ENCODE peak calls at places on chromosomes 16 and 17, in four cellular contexts. X is HCT116, Z is K562, F is HepG2. T is an unnamed sample.

GRCh38 chr16:24381470-24382118 is 125.5 kb downstream of the CACNG3 start:
- DNase-seq in X (no peak), Z (no peak), F (no peak), T (no peak)

GRCh38 chr17:21210411-21211076 is 3.4 kb downstream of the TMEM11 start:
- DNase-seq in X (no peak), Z (no peak), F (no peak), T (no peak)

GRCh38 chr17:60151355-60151754 is 1.6 kb downstream of the CA4 start:
- DNase-seq in X (no peak), Z (no peak), F (no peak), T (no peak)

GRCh38 chr16:29757950-29758466 is 12.2 kb upstream of the C16orf54 start:
- DNase-seq in X (no peak), Z (no peak), F (peak; percentile 82), T (no peak)

GRCh38 chr16:27430923-27431484 is 29.0 kb downstream of the IL21R start:
- DNase-seq in X (no peak), Z (peak; percentile 78), F (no peak), T (no peak)

GRCh38 chr17:74865504-74866197 is 6.0 kb upstream of the GRIN2C start:
- DNase-seq in X (no peak), Z (no peak), F (no peak), T (no peak)

GRCh38 chr16:86768231-86768791 is 190.0 kb downstream of the FOXL1 start:
- DNase-seq in X (no peak), Z (no peak), F (no peak), T (no peak)

GRCh38 chr17:79905832-79906231 is 66.6 kb upstream of the CBX4 start:
- DNase-seq in X (peak; percentile 80), Z (peak; percentile 63), F (peak; percentile 95), T (no peak)

GRCh38 chr17:53462393-53462811 is 360.3 kb upstream of the KIF2B start:
- DNase-seq in X (no peak), Z (no peak), F (no peak), T (no peak)

GRCh38 chr16:49890876-49891275 is 35.0 kb upstream of the ZNF423 start:
- DNase-seq in X (no peak), Z (peak; percentile 39), F (no peak), T (no peak)

GRCh38 chr16:84532299-84532724 is 27.9 kb upstream of the MEAK7 start:
- DNase-seq in X (no peak), Z (no peak), F (peak; percentile 56), T (peak; percentile 55)

GRCh38 chr16:67862623-67863583 is 9.9 kb upstream of the EDC4 start:
- DNase-seq in X (no peak), Z (no peak), F (no peak), T (no peak)

GRCh38 chr16:48136547-48137360 is 19.0 kb downstream of the ABCC12 start:
- DNase-seq in X (no peak), Z (peak; percentile 14), F (no peak), T (no peak)

GRCh38 chr17:64533784-64534183 is 27.0 kb downstream of the CEP95 start:
- DNase-seq in X (no peak), Z (no peak), F (no peak), T (no peak)

GRCh38 chr17:49926886-49927285 is 42.1 kb upstream of the DLX4 start:
- DNase-seq in X (no peak), Z (peak; percentile 79), F (no peak), T (no peak)

DNA sequence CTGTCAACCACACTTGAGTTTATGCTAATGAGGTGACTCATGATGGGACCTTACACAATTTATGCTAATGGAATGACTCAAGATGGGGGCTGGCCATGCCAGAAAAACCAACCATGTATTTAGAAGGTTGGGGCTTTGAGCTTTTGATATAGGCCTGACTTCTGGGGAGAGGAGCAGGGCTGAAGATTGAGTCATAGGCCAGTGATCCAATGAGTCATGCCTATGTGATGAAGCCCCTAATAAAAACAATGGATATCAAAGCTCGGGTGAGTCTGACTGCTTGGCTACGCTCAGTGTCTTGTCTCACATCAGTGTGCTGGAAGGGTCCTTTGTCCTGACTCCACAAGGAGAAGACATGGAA is 7.3 kb downstream of the MFSD6L start:
- DNase-seq in X (peak; percentile 19), Z (peak; percentile 12), F (no peak), T (no peak)
- TF ChIP-seq TCF7L2 in X (no peak), Z (no peak), F (no peak), T (no peak)

GRCh38 chr17:41520821-41521521 is 2.3 kb upstream of the KRT15 start:
- DNase-seq in X (no peak), Z (peak; percentile 61), F (no peak), T (no peak)
- H3K4me1 ChIP-seq in X (peaks cover 68% of the 10 kb centered on the region), Z (peaks cover 67% of the 10 kb centered on the region), F (peaks cover 58% of the 10 kb centered on the region), T (peaks cover 86% of the 10 kb centered on the region)

GRCh38 chr17:55634702-55635101 is 88.0 kb downstream of the TMEM100 start:
- DNase-seq in X (no peak), Z (no peak), F (no peak), T (no peak)
- H3K27me3 ChIP-seq in X (peaks cover 67% of the 10 kb centered on the region), Z (no peaks in the 10 kb centered on the region), F (no peaks in the 10 kb centered on the region), T (peaks cover 2% of the 10 kb centered on the region)

DNA sequence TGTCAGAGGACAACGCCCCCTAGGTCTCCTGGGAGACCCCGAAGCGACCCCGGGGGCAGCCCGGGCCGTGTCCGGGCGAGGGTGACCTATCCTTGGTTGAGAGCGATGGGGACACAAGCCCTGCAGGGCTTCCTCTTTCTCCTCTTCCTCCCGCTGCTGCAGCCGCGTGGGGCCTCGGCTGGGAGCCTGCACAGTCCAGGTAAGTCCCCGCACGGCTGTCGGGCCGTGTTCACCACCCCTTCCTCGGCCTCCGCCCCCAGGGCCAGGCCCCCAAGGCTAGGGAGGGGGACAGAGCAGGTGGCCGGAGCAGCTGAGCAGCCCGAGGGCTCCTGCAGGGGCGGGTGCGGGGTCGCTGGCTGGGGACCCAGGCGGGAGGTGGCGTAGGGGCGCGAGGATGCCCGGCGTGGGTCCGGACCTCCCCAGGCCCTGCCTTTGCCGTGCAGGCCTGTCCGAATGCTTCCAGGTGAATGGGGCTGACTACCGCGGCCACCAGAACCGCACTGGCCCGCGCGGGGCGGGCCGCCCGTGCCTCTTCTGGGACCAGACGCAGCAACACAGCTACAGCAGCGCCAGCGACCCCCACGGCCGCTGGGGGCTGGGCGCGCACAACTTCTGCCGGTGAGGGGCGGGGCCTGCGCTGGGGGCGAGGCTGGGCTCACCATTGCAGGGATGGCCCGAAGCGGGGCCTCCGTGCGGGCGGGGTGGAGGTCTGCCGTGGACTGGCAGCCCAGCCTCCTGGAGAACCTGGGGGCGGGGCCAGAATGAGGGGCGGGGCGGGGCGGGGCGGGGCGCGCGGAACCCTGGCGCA is 545 bp downstream of the KREMEN2 start:
- DNase-seq in X (peak; percentile 76), Z (peak; percentile 88), F (peak; percentile 74), T (no peak)
- TF ChIP-seq TCF7L2 in X (no peak), Z (no peak), F (no peak), T (no peak)

DNA sequence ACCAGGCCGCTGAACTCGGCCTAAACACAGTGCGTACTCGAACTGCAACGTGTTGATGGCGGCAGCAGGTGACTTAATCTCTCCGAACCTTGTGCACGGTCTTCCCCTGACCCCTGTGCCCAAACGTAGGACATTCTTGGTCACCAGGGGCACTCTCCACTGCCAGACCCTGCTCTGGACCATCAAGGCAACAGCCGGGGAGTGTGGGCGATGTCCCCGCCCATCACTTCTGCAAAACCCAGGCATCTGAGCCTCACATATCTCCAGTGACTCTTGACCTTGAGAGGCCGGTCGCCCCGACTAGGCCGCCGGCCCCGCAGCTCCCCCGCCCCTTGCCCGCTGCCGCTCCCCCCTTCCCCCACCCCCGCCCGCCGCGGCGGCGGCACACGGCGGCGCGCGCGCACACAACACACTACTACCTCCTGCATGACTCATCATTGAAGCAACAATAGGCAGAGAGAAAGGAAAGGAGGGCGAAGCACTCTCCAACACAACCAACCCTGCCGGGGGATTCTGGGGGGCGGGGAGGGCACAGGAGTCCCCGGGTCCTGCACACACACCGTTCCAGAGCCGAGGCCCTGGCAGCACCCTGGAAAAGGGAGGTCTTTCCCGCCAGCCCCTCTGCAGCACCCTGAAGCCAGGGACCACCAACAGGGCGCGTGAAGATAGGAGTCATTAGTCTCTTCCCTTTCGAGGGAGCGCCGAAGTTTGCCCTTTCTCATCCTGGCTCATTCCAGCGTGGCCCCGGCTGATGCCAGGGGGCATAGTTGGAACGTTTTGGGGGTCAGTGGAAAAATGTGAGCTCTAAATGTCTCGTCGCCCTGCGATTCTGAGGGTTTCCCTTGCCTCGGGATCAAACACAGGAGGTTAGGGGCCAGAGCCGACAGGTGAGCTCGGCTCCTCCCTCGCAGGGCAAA is 1.9 kb downstream of the MNT start:
- DNase-seq in X (no peak), Z (peak; percentile 31), F (peak; percentile 86), T (no peak)
- H3K4me1 ChIP-seq in X (peaks cover 44% of the 10 kb centered on the region), Z (peaks cover 80% of the 10 kb centered on the region), F (peaks cover 54% of the 10 kb centered on the region), T (peaks cover 34% of the 10 kb centered on the region)

GRCh38 chr16:88976359-88977027 is 514 bp downstream of the CBFA2T3 start:
- DNase-seq in X (no peak), Z (no peak), F (no peak), T (no peak)

GRCh38 chr16:88977845-88978607 is 1.0 kb upstream of the CBFA2T3 start:
- DNase-seq in X (no peak), Z (no peak), F (no peak), T (no peak)

GRCh38 chr16:88978608-88979346 is 1.8 kb upstream of the CBFA2T3 start:
- DNase-seq in X (no peak), Z (peak; percentile 75), F (no peak), T (no peak)

GRCh38 chr16:88975511-88976061 is 1.4 kb downstream of the CBFA2T3 start:
- DNase-seq in X (no peak), Z (peak; percentile 42), F (no peak), T (no peak)

GRCh38 chr16:88977028-88977844 is at the start of gene CBFA2T3:
- DNase-seq in X (no peak), Z (peak; percentile 79), F (no peak), T (no peak)
- H3K27me3 ChIP-seq in X (peaks cover 13% of the 10 kb centered on the region), Z (no peaks in the 10 kb centered on the region), F (peaks cover 45% of the 10 kb centered on the region), T (no peaks in the 10 kb centered on the region)

T was measured in Panc1.